ENCODE peak calls at places on chromosome 20, in ten cellular contexts. U is HepG2, K is Panc1, J is H1, H is HL-60, C is HCT116, B is transverse colon, P is K562, Y is breast epithelium, S is sigmoid colon. M is an unnamed sample.

GRCh38 chr20:52240802-52241201 is 49.2 kb upstream of the ZFP64 start:
- DNase-seq in U (no peak), K (no peak), J (no peak), H (no peak), C (no peak), B (no peak), P (no peak), Y (no peak), S (no peak), M (no peak)

GRCh38 chr20:49325981-49326380 is 48.1 kb upstream of the ZNFX1 start:
- DNase-seq in U (no peak), K (no peak), J (no peak), H (no peak), C (no peak), B (no peak), P (no peak), Y (no peak), S (no peak), M (no peak)

GRCh38 chr20:33788351-33789049 is 22.6 kb upstream of the CHMP4B start:
- DNase-seq in U (no peak), K (no peak), J (no peak), H (no peak), C (no peak), B (peak; percentile 60), P (no peak), Y (peak; percentile 46), S (no peak), M (no peak)

GRCh38 chr20:32527447-32528055 is 57.6 kb downstream of the NOL4L start:
- DNase-seq in U (no peak), K (no peak), J (no peak), H (no peak), C (no peak), B (no peak), P (no peak), Y (no peak), S (no peak), M (no peak)

GRCh38 chr20:32521780-32522524 is 63.2 kb downstream of the NOL4L start:
- DNase-seq in U (peak; percentile 72), K (peak; percentile 30), J (peak; percentile 54), H (peak; percentile 69), C (peak; percentile 15), B (peak; percentile 74), P (peak; percentile 83), Y (peak; percentile 43), S (peak; percentile 80), M (peak; percentile 89)

GRCh38 chr20:32945710-32946221 is 58.5 kb downstream of the SUN5 start:
- DNase-seq in U (peak; percentile 55), K (peak; percentile 13), J (no peak), H (peak; percentile 30), C (peak; percentile 21), B (no peak), P (no peak), Y (no peak), S (no peak), M (no peak)

GRCh38 chr20:61965606-61966491 is 99.8 kb downstream of the TAF4 start:
- DNase-seq in U (peak; percentile 55), K (no peak), J (no peak), H (no peak), C (no peak), B (no peak), P (peak; percentile 59), Y (no peak), S (peak; percentile 50), M (peak; percentile 54)

GRCh38 chr20:845967-846893 is 12.7 kb downstream of the FAM110A start:
- DNase-seq in U (no peak), K (no peak), J (no peak), H (peak; percentile 72), C (no peak), B (no peak), P (no peak), Y (no peak), S (no peak), M (peak; percentile 81)

GRCh38 chr20:53692465-53693067 is 98.9 kb upstream of the ZNF217 start:
- DNase-seq in U (no peak), K (no peak), J (no peak), H (no peak), C (no peak), B (peak; percentile 26), P (no peak), Y (no peak), S (peak; percentile 74), M (peak; percentile 71)

GRCh38 chr20:39398656-39399055 is 436.5 kb downstream of the DHX35 start:
- DNase-seq in U (no peak), K (no peak), J (no peak), H (no peak), C (no peak), B (no peak), P (no peak), Y (no peak), S (no peak), M (no peak)

GRCh38 chr20:48457261-48458002 is 370.4 kb downstream of the PREX1 start:
- DNase-seq in U (no peak), K (no peak), J (no peak), H (no peak), C (no peak), B (no peak), P (no peak), Y (no peak), S (peak; percentile 24), M (no peak)

DNA sequence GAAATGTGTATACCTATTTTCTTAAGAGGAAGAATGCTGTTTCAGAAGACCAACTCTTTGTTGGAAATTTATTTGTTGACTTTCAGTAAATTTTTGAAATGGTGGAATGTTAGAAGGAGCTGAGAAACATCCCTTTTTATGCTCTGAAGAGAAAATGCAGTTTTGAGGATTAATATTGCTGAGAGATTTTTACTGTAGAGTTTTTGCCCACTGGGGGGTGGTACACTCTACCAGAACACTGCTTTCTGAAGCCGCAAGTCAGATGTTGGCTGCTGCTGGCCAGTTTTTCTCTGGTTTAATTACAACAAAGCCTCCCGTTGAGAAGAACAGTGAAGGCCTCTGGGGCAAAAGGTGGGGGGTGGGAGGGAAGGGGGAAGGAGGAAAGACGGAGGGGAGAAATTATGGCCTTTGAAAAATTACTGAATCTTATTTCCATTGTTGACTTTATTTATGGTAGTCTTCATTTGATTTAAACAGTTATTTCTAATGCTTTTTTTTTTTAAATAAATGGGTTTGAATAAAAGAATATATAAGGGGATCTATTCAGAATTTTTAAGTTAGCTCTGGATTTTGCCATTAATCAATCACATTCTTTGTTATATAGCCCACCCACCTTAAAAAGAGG is 3.0 kb downstream of the FLRT3 start:
- DNase-seq in U (peak; percentile 48), K (no peak), J (peak; percentile 9), H (no peak), C (no peak), B (no peak), P (no peak), Y (peak; percentile 35), S (peak; percentile 67), M (no peak)
- TF ChIP-seq CTCF in U (peak; percentile 62), K (peak; percentile 39), J (peak; percentile 34), H (no peak), C (peak; percentile 28), B (peak; percentile 14), P (no peak), Y (peak; percentile 24), S (peak; percentile 37), M (no peak)

GRCh38 chr20:57404419-57405072 is 13.3 kb downstream of the RBM38 start:
- DNase-seq in U (no peak), K (no peak), J (no peak), H (no peak), C (no peak), B (no peak), P (no peak), Y (no peak), S (no peak), M (peak; percentile 71)
- TF ChIP-seq POLR2AphosphoS5 in U (no peak), K (no peak), J (no peak), H (no peak), C (no peak), B (no peak), P (no peak), Y (no peak), S (no peak), M (peak; percentile 4)

DNA sequence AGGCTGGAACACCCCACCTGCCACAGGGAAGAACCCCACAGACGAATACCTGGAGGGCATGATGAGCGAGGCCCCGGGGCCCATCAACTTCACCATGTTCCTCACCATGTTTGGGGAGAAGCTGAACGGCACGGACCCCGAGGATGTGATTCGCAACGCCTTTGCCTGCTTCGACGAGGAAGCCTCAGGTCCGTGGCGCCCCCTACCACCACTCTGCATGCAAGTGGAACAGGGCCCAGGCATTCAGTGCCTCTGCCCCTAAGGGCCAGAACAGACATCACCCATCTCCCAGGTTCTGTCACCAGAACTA is 6.6 kb downstream of the MYL9 start:
- DNase-seq in U (peak; percentile 39), K (no peak), J (no peak), H (no peak), C (no peak), B (no peak), P (peak; percentile 38), Y (no peak), S (peak; percentile 74), M (peak; percentile 59)
- TF ChIP-seq CTCF in U (peak; percentile 67), K (no peak), J (peak; percentile 87), H (no peak), C (peak; percentile 31), B (no peak), P (peak; percentile 66), Y (no peak), S (peak; percentile 10), M (no peak)

GRCh38 chr20:4062721-4063606 is 47.6 kb upstream of the RNF24 start:
- DNase-seq in U (peak; percentile 29), K (no peak), J (no peak), H (no peak), C (no peak), B (no peak), P (peak; percentile 27), Y (no peak), S (peak; percentile 55), M (no peak)

GRCh38 chr20:4059631-4060030 is 44.3 kb upstream of the RNF24 start:
- DNase-seq in U (no peak), K (no peak), J (no peak), H (no peak), C (no peak), B (no peak), P (no peak), Y (no peak), S (peak; percentile 10), M (no peak)

GRCh38 chr20:4061989-4062388 is 46.6 kb upstream of the RNF24 start:
- DNase-seq in U (no peak), K (no peak), J (no peak), H (no peak), C (no peak), B (no peak), P (no peak), Y (no peak), S (no peak), M (no peak)

GRCh38 chr20:4060856-4061440 is 45.6 kb upstream of the RNF24 start:
- DNase-seq in U (no peak), K (no peak), J (no peak), H (peak; percentile 74), C (no peak), B (no peak), P (no peak), Y (no peak), S (peak; percentile 46), M (no peak)

DNA sequence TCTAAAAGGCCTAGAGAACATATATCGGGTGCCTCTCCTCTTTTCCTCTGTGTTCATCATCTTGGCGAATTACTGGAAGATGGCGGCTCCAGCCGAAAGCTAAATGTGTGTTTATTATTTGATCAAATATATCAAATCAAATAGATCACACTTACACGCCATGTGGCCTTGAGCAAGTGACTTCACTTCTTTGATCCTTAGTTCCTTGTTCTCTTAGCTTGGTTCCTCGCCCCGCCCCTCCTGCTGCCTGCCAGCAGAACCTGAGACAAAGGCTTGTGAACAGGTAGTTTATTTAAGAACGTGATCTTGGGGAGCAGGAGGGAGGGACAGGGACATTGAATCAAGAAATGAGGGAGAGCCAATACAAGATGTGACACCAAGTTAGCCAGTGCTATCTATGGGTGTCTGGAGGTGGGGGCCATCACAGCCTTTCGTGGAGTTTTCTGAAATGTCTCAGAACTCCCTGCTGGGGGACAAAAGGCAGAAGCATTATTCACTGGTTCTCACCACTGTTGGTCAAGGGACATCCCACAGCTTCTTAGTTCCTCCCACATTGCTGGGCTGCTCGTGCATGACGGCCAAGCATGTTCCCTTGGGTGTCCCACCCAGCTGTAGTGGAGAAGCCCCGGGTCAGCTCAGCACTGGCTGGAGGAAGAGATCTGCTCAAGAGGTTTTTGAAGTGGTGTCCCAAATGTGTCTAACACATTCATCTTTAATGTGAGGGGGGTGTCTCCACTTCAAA is 44.9 kb upstream of the RNF24 start:
- DNase-seq in U (no peak), K (no peak), J (no peak), H (peak; percentile 93), C (no peak), B (peak; percentile 80), P (no peak), Y (peak; percentile 81), S (peak; percentile 72), M (peak; percentile 85)
- TF ChIP-seq POLR2AphosphoS5 in U (no peak), K (no peak), J (no peak), H (peak; percentile 26), C (no peak), B (no peak), P (no peak), Y (no peak), S (no peak), M (no peak)